ENCODE peak calls at places on chromosomes 7 and 10, in eight cellular contexts. Q is progenitor cell of endocrine pancreas, H is body of pancreas, T is HCT116, A is heart right ventricle, V is right lobe of liver, E is upper lobe of right lung, D is lower lobe of right lung. I is an unnamed sample.

GRCh38 chr7:129188892-129189660 is 643 bp downstream of the SMO start:
- DNase-seq in H (peak; percentile 28), A (peak; percentile 29), E (no peak), D (no peak), Q (peak; percentile 37), T (no peak), V (peak; percentile 47), I (no peak)

GRCh38 chr10:93062499-93063216 is 2.1 kb downstream of the CYP26C1 start:
- DNase-seq in V (peak; percentile 54), A (peak; percentile 13), Q (no peak), T (no peak), D (peak; percentile 57), H (no peak), E (peak; percentile 64), I (no peak)

GRCh38 chr10:34124522-34125035 is 690.5 kb downstream of the PARD3 start:
- DNase-seq in H (peak; percentile 32), D (no peak), Q (no peak), A (no peak), V (peak; percentile 53), E (no peak), T (peak; percentile 88), I (no peak)

GRCh38 chr10:47381427-47382379 is 2.4 kb downstream of the ZNF488 start:
- DNase-seq in D (no peak), T (no peak), V (no peak), A (no peak), E (no peak), H (no peak), Q (peak; percentile 6), I (no peak)

GRCh38 chr7:139745330-139746143 is 32.3 kb downstream of the HIPK2 start:
- DNase-seq in A (peak; percentile 38), D (no peak), V (peak; percentile 57), T (no peak), Q (no peak), E (no peak), H (no peak), I (no peak)

GRCh38 chr7:2251841-2252771 is 10.1 kb downstream of the NUDT1 start:
- DNase-seq in D (no peak), Q (no peak), V (no peak), E (peak; percentile 76), H (no peak), T (no peak), A (no peak), I (no peak)

GRCh38 chr10:129978980-129979379 is 14.9 kb upstream of the EBF3 start:
- DNase-seq in E (no peak), Q (no peak), V (no peak), H (no peak), D (no peak), A (no peak), T (no peak), I (no peak)

GRCh38 chr7:67019562-67020390 is 23.1 kb downstream of the TYW1 start:
- DNase-seq in A (no peak), E (no peak), D (no peak), V (no peak), H (no peak), T (no peak), Q (no peak), I (no peak)

GRCh38 chr10:12221323-12222298 is 25.6 kb downstream of the CDC123 start:
- DNase-seq in D (no peak), V (no peak), A (no peak), T (peak; percentile 29), E (no peak), H (no peak), Q (no peak), I (no peak)

GRCh38 chr10:132714906-132715790 is 70.8 kb downstream of the NKX6-2 start:
- DNase-seq in D (peak; percentile 34), A (peak; percentile 4), E (no peak), H (no peak), T (no peak), Q (no peak), V (peak; percentile 14), I (peak; percentile 27)

GRCh38 chr7:45980181-45980905 is 59.3 kb upstream of the IGFBP3 start:
- DNase-seq in H (no peak), D (no peak), V (no peak), E (no peak), T (no peak), Q (no peak), A (no peak), I (no peak)

GRCh38 chr10:60524541-60524940 is 134.9 kb upstream of the ANK3 start:
- DNase-seq in D (no peak), Q (no peak), H (no peak), V (no peak), E (no peak), A (no peak), T (no peak), I (no peak)

GRCh38 chr10:97412891-97413304 is 11.8 kb upstream of the RRP12 start:
- DNase-seq in A (no peak), E (no peak), D (no peak), V (no peak), T (peak; percentile 51), H (no peak), Q (no peak), I (no peak)

GRCh38 chr10:12995425-12995861 is 6.1 kb downstream of the CCDC3 start:
- DNase-seq in Q (no peak), A (no peak), V (no peak), H (no peak), D (no peak), T (no peak), E (no peak), I (no peak)

DNA sequence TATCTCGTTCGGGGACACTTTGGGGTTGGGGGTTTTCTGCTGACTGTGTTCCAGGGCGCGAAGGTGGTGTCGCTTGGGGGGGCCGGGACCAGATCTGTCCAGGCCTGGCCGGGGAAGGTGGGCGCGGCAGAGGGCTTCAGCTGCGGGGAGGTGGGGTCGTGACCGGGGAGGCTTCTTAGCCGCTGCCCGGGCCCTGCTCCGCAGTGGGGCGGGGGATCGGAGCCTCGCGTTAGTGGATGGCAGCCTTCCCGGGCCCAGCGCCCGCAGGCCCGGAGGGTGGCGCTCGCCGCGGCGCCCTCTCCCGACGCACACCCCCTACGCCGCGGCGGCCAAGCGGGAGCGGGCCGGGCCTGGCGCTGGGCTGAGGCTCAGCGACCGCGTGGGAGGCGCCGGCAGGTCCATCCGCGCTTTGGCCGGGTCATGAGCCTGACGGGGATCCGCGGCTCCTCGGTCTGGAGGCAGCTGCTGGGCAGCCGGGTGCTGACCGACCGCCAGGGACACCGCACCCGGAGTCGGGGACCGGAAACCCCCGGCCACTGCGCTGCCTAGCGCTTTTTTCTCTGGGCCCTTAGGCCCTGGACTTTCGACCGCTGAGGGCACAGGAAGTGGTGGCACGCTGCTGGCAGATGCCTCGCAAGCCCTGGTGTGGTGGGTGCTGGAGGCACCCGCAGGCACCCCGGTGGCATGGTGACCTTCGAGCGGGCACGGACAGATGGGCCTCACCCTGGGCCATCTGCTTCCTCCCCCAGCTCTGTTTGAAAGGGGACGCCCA is 1.2 kb downstream of the AGAP3 start:
- DNase-seq in D (peak; percentile 76), H (peak; percentile 69), V (peak; percentile 83), T (no peak), A (peak; percentile 73), E (peak; percentile 87), Q (no peak), I (no peak)
- TF ChIP-seq CTCF in D (peak; percentile 42), H (no peak), V (peak; percentile 41), T (peak; percentile 20), A (peak; percentile 31), E (peak; percentile 33), Q (peak; percentile 42), I (peak; percentile 13)

GRCh38 chr10:75407296-75407715 is 5.7 kb upstream of the ZNF503 start:
- DNase-seq in T (no peak), A (no peak), E (peak; percentile 74), H (peak; percentile 33), D (peak; percentile 55), Q (no peak), V (no peak), I (no peak)

GRCh38 chr10:75406158-75407065 is 4.8 kb upstream of the ZNF503 start:
- DNase-seq in Q (no peak), H (peak; percentile 21), T (no peak), D (no peak), A (no peak), V (no peak), E (peak; percentile 67), I (no peak)

GRCh38 chr10:75408911-75409885 is 7.6 kb upstream of the ZNF503 start:
- DNase-seq in A (peak; percentile 81), D (peak; percentile 87), V (peak; percentile 85), H (peak; percentile 85), T (no peak), E (peak; percentile 92), Q (peak; percentile 64), I (peak; percentile 62)

GRCh38 chr10:75408512-75408881 is 6.9 kb upstream of the ZNF503 start:
- DNase-seq in V (no peak), T (no peak), E (peak; percentile 70), H (peak; percentile 14), Q (no peak), A (peak; percentile 30), D (no peak), I (no peak)

DNA sequence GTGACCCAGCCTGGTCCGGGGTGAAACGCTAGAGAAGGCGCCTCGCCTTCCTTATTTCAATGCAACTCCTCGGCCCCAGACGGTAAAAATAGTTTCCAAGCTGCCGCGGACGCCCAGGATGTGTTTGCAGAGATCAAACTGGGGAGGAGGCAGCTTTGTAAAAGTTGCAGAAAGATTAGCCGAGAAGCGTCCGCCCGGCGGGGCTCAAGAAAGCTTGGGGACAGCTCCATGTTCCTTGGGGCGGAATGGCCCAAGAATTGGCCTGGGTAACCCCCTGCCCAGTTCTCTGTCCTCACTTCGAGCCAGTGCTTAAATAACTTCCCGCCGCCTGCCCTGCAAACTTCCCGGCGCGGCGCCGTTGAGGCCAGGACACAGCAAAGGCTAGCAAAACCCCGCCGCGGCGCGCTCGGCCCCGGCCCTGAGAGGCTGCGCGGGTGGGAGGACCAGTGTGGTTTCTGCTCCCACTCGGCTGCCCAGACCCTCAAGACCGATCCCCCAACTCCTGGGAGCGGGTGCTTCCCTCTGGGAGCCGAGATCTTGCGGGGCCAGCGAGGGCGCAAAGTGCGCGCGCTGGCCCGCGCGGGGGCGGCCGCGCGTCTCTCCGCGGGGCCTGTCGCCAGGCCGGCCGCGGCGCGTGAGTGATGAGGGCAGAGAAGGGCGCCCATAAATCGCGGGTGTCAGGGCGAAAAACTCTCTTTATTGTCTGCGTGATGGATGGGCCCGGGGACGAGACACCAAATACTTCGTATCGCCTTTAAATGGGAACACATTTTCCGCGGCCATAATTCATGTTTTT is 6.3 kb upstream of the ZNF503 start:
- DNase-seq in V (peak; percentile 50), Q (no peak), D (peak; percentile 69), T (no peak), A (peak; percentile 60), E (peak; percentile 78), H (peak; percentile 47), I (no peak)
- TF ChIP-seq CTCF in V (no peak), Q (no peak), D (peak; percentile 14), T (no peak), A (no peak), E (peak; percentile 11), H (no peak), I (peak; percentile 10)

GRCh38 chr7:98400538-98401427 is at the start of gene BAIAP2L1:
- DNase-seq in V (peak; percentile 95), Q (peak; percentile 100), D (peak; percentile 93), H (peak; percentile 96), T (peak; percentile 82), E (peak; percentile 96), A (peak; percentile 82), I (no peak)
- TF ChIP-seq CTCF in V (peak; percentile 83), Q (peak; percentile 89), D (peak; percentile 80), H (peak; percentile 92), T (peak; percentile 82), E (peak; percentile 73), A (peak; percentile 67), I (peak; percentile 23)

DNA sequence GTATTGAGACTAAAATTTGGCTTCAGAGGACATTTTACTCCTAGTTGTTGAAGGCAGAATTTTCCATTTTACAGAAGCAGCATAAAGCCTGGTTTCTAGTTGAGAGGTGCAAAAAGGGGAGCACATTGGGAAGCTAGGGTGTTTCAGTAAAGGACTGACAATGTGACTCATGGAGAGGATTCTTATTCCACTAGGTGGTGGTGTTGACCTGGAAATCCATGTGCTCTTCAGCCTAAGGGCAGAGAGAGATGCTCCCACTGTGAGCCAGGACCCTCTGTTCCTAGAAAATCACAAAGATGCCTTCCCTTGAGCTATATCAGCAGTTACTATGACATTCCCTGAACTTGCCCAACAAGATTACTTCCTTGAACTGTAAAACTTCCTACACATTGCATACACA is 687.8 kb downstream of the IPMK start:
- DNase-seq in T (no peak), A (no peak), H (no peak), E (no peak), D (no peak), V (no peak), Q (no peak), I (no peak)
- TF ChIP-seq CTCF in T (no peak), A (peak; percentile 61), H (peak; percentile 22), E (peak; percentile 27), D (peak; percentile 29), V (peak; percentile 55), Q (peak; percentile 63), I (no peak)